ENCODE peak calls at places on chromosomes 7 and 10, in four cellular contexts. One of them, this sample, is unnamed.

GRCh38 chr7:45890902-45891461 is 2.7 kb downstream of the IGFBP1 start:
- DNase-seq in WTC11: no peak
- DNase-seq in K562: peak
- DNase-seq in HepG2: peak
- DNase-seq in this sample: peak

GRCh38 chr7:44764665-44765578 is 16.3 kb downstream of the ZMIZ2 start:
- DNase-seq in HepG2: no peak
- DNase-seq in K562: no peak
- DNase-seq in WTC11: no peak
- DNase-seq in this sample: no peak

GRCh38 chr10:123007558-123008378 is 827 bp downstream of the IKZF5 start:
- DNase-seq in K562: peak
- DNase-seq in HepG2: peak
- DNase-seq in WTC11: no peak
- DNase-seq in this sample: peak

GRCh38 chr10:18610517-18610916 is 40.9 kb downstream of the NSUN6 start:
- DNase-seq in HepG2: peak
- DNase-seq in K562: peak
- DNase-seq in WTC11: no peak
- DNase-seq in this sample: no peak

GRCh38 chr7:23230586-23231195 is 15.9 kb upstream of the GPNMB start:
- DNase-seq in HepG2: no peak
- DNase-seq in K562: no peak
- DNase-seq in WTC11: no peak
- DNase-seq in this sample: no peak

GRCh38 chr10:54837479-54837878 is 36.4 kb upstream of the PCDH15 start:
- DNase-seq in WTC11: no peak
- DNase-seq in HepG2: no peak
- DNase-seq in K562: no peak
- DNase-seq in this sample: no peak

GRCh38 chr7:124765401-124766352 is at the start of gene GPR37:
- DNase-seq in K562: peak
- DNase-seq in HepG2: no peak
- DNase-seq in WTC11: peak
- DNase-seq in this sample: peak

GRCh38 chr7:47180268-47180826 is 401.6 kb downstream of the TNS3 start:
- DNase-seq in K562: peak
- DNase-seq in WTC11: peak
- DNase-seq in HepG2: peak
- DNase-seq in this sample: peak

GRCh38 chr10:69914373-69915268 is 112.9 kb downstream of the COL13A1 start:
- DNase-seq in HepG2: peak
- DNase-seq in K562: peak
- DNase-seq in WTC11: peak
- DNase-seq in this sample: peak

GRCh38 chr10:122022276-122022675 is 33.3 kb downstream of the TACC2 start:
- DNase-seq in K562: no peak
- DNase-seq in HepG2: no peak
- DNase-seq in WTC11: no peak
- DNase-seq in this sample: no peak

GRCh38 chr7:131300572-131301466 is 26.9 kb upstream of the MKLN1 start:
- DNase-seq in WTC11: no peak
- DNase-seq in K562: no peak
- DNase-seq in HepG2: no peak
- DNase-seq in this sample: no peak

GRCh38 chr7:11009631-11010030 is 36.0 kb downstream of the PHF14 start:
- DNase-seq in WTC11: no peak
- DNase-seq in K562: no peak
- DNase-seq in HepG2: no peak
- DNase-seq in this sample: no peak

GRCh38 chr7:91135703-91136102 is 128.5 kb upstream of the FZD1 start:
- DNase-seq in K562: no peak
- DNase-seq in WTC11: no peak
- DNase-seq in HepG2: no peak
- DNase-seq in this sample: no peak

GRCh38 chr7:73668103-73668937 is 689 bp downstream of the VPS37D start:
- DNase-seq in WTC11: no peak
- DNase-seq in HepG2: no peak
- DNase-seq in K562: no peak
- DNase-seq in this sample: no peak

GRCh38 chr7:74604326-74605020 is 53.0 kb upstream of the GTF2I start:
- DNase-seq in WTC11: no peak
- DNase-seq in HepG2: no peak
- DNase-seq in K562: no peak
- DNase-seq in this sample: no peak

GRCh38 chr10:10677479-10677878 is 340.2 kb upstream of the CELF2 start:
- DNase-seq in WTC11: peak
- DNase-seq in K562: no peak
- DNase-seq in HepG2: no peak
- DNase-seq in this sample: peak

GRCh38 chr10:45058992-45059561 is 58.4 kb downstream of the ZNF22 start:
- DNase-seq in WTC11: no peak
- DNase-seq in HepG2: no peak
- DNase-seq in K562: no peak
- DNase-seq in this sample: no peak

GRCh38 chr10:68963151-68963550 is 7.2 kb downstream of the DDX21 start:
- DNase-seq in WTC11: no peak
- DNase-seq in K562: no peak
- DNase-seq in HepG2: no peak
- DNase-seq in this sample: no peak

GRCh38 chr7:150450491-150450992 is at the start of gene GIMAP8:
- DNase-seq in WTC11: no peak
- DNase-seq in K562: no peak
- DNase-seq in HepG2: no peak
- DNase-seq in this sample: no peak

GRCh38 chr10:26486985-26487850 is 49.1 kb downstream of the APBB1IP start:
- DNase-seq in HepG2: peak
- DNase-seq in K562: no peak
- DNase-seq in WTC11: no peak
- DNase-seq in this sample: no peak

GRCh38 chr10:89147256-89147655 is 59.9 kb downstream of the CH25H start:
- DNase-seq in K562: no peak
- DNase-seq in HepG2: no peak
- DNase-seq in WTC11: no peak
- DNase-seq in this sample: no peak
- TF ChIP-seq ELF4 in K562: no peak
- TF ChIP-seq ELF4 in HepG2: no peak
- TF ChIP-seq ELF4 in WTC11: no peak
- TF ChIP-seq ELF4 in this sample: no peak

GRCh38 chr10:52895066-52895465 is 122.5 kb upstream of the MBL2 start:
- DNase-seq in HepG2: no peak
- DNase-seq in K562: no peak
- DNase-seq in WTC11: no peak
- DNase-seq in this sample: no peak
- TF ChIP-seq ELF4 in HepG2: no peak
- TF ChIP-seq ELF4 in K562: no peak
- TF ChIP-seq ELF4 in WTC11: no peak
- TF ChIP-seq ELF4 in this sample: no peak

DNA sequence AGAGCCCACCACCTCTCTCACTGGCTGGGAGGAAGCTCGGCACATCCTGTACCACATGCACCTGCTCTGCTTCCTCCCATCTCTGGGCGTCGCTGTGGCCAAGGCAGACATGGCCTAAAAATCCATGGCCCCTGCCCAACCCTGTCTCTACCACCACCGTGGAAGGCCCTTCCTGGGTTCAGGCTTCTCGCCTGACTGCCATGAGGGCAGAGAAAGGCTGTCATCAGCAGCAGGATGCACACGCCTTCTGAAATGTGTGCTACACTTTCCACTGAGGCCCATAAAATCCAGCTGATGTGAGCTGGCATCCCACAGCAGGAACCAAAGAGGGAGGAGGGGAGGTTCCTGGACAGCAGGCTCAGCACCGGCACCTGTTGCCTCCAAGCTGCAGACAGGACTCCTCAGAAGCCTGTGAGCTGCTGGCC is 93.4 kb downstream of the PTPRN2 start:
- DNase-seq in K562: peak
- DNase-seq in HepG2: no peak
- DNase-seq in WTC11: peak
- DNase-seq in this sample: peak
- TF ChIP-seq ELF4 in K562: no peak
- TF ChIP-seq ELF4 in HepG2: no peak
- TF ChIP-seq ELF4 in WTC11: no peak
- TF ChIP-seq ELF4 in this sample: no peak

DNA sequence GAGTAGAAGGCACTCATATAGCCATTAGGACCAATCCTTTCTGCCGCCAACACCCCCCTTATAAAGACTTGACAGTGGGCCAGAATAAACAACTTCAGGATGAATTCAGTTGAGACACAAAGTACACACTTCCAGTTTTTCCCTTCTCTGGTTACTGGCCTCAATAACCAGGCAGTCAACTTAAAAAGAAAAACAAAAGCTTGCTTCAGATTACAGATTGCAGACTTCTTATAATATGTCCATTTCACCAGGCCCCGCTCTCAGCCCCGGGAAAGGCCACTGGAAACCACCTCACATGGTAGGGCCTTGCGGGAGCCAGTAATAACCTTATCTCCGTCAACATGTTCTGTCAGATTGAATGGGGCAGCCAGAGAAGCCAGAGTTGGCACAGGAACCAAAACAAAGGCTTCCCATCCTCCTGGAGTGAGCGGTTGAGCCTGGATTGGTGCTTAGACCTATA is 108.8 kb downstream of the EGFR start:
- DNase-seq in K562: no peak
- DNase-seq in WTC11: no peak
- DNase-seq in HepG2: no peak
- DNase-seq in this sample: peak
- TF ChIP-seq ELF4 in K562: no peak
- TF ChIP-seq ELF4 in WTC11: no peak
- TF ChIP-seq ELF4 in HepG2: no peak
- TF ChIP-seq ELF4 in this sample: no peak

This sample was measured in HEK293T.